ENCODE peak calls at places on chromosomes 11 and 22, in six cellular contexts. O is heart right ventricle, A is spleen, F is K562, J is IMR-90, W is RWPE1. L is an unnamed sample.

GRCh38 chr11:90512846-90513245 is 290.0 kb upstream of the CHORDC1 start:
- DNase-seq in W (no peak), F (no peak), O (no peak), J (no peak), A (no peak), L (no peak)

GRCh38 chr11:118287006-118287405 is 17.5 kb upstream of the CD3E start:
- DNase-seq in A (no peak), J (no peak), W (no peak), O (no peak), F (no peak), L (peak)

GRCh38 chr11:57071829-57072228 is 83.1 kb downstream of the OR5AK2 start:
- DNase-seq in J (peak), W (no peak), O (no peak), F (no peak), A (no peak), L (peak)

GRCh38 chr11:12888525-12889158 is 120.5 kb upstream of the RASSF10 start:
- DNase-seq in A (peak), J (peak), W (peak), O (peak), F (peak), L (peak)

GRCh38 chr11:130400793-130401483 is 27.5 kb downstream of the ADAMTS8 start:
- DNase-seq in A (no peak), J (peak), W (no peak), O (no peak), F (no peak), L (no peak)

GRCh38 chr11:106421673-106422292 is 344.3 kb downstream of the AASDHPPT start:
- DNase-seq in J (no peak), O (no peak), A (no peak), F (no peak), W (no peak), L (no peak)

GRCh38 chr11:130087294-130087926 is 17.7 kb downstream of the APLP2 start:
- DNase-seq in J (no peak), A (no peak), F (no peak), W (no peak), O (no peak), L (peak)

GRCh38 chr22:32075997-32076725 is 33.1 kb downstream of the SLC5A1 start:
- DNase-seq in F (no peak), O (no peak), W (no peak), A (no peak), J (no peak), L (no peak)

GRCh38 chr11:34126959-34127848 is 21.8 kb downstream of the NAT10 start:
- DNase-seq in A (no peak), F (no peak), J (peak), O (no peak), W (no peak), L (no peak)

GRCh38 chr22:44701824-44702478 is at the start of gene PRR5:
- DNase-seq in W (peak), A (peak), O (peak), J (peak), F (peak), L (peak)

GRCh38 chr22:44704159-44705021 is 2.4 kb downstream of the PRR5 start:
- DNase-seq in A (peak), W (no peak), O (no peak), J (no peak), F (no peak), L (no peak)

GRCh38 chr22:44703269-44703870 is 1.4 kb downstream of the PRR5 start:
- DNase-seq in O (no peak), F (no peak), W (no peak), J (no peak), A (no peak), L (no peak)

GRCh38 chr22:44701187-44701586 is 817 bp upstream of the PRR5 start:
- DNase-seq in O (no peak), F (no peak), W (no peak), A (no peak), J (no peak), L (no peak)

GRCh38 chr22:44702479-44703219 is 645 bp downstream of the PRR5 start:
- DNase-seq in W (no peak), J (peak), O (no peak), F (no peak), A (peak), L (peak)
- TF ChIP-seq CTCF in W (no peak), J (peak), O (no peak), F (no peak), A (no peak), L (peak)

DNA sequence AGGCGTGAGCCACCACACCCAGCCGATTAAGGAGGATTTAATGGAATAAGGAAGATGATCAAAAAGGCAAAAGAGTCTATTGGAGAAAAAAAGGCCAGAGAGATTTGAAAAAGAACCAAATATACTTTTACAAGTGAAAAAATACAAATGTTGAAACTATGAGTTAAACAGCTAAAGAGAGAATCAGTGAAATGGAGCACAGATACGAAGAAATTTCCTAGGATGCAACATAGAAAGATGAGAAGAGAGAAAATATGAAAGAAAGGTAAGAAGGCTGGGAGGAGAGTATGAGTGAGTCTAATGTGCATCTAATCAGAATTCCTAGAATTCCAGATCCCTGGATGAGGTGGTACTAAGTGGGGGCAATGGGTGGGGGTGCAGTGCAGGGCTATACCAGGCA is 19.4 kb upstream of the CELSR1 start:
- DNase-seq in A (no peak), J (no peak), O (no peak), F (no peak), W (no peak), L (no peak)
- H3K27ac ChIP-seq in A (no peak), J (no peak), O (peak), F (no peak), W (peak), L (no peak)

GRCh38 chr11:60739114-60739513 is 14.6 kb downstream of the MS4A18 start:
- DNase-seq in J (no peak), W (no peak), O (no peak), A (no peak), F (no peak), L (no peak)
- TF ChIP-seq CTCF in J (no peak), W (no peak), O (no peak), A (no peak), F (peak), L (no peak)

DNA sequence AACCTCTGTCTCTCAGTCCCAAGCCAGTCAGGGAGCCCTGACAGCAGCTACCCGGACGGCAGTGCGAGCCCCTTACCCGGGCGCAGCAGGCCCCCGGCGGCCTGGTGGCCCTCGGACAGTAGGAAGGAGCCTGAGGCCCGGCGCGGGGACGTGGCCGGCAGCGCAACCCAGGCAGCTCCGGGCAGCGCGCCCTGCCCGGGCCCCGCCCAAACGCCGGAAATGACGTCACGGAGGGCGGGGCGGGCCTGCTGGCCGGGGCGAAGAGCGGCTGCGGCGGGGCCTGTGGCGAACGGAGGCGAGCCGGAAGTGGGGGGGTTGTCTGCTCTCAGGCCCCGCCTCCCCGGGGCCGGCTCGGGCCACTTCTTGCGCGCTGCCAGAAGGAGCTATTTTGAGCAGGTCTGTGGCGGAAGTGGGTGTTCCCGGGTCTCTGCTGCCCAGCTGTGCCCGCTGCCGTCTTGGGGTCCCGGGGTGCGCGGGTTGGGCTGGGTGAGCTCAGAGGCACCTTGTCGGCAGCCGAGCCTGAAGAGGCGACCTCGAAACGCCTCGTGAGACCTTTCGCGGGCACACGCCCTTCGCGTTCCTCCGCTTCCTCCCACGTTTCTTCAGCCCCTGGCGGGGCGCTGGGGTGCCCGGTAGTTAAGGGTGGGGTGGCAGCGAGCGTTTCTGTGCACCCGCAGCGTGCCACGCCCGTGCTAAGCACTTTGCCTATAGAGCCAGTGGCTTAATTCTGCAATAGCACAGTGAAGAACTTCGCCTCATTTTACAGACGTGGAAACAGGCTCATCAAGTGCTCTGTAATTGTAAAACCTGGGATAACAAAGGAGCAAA is at the start of gene C11orf24:
- DNase-seq in W (peak), A (peak), O (peak), J (peak), F (peak), L (peak)
- H3K27ac ChIP-seq in W (peak), A (peak), O (peak), J (peak), F (peak), L (peak)

GRCh38 chr22:50236731-50237409 is 8.0 kb downstream of the TUBGCP6 start:
- DNase-seq in J (peak), O (no peak), W (no peak), F (no peak), A (no peak), L (no peak)
- TF ChIP-seq CTCF in J (peak), O (peak), W (peak), F (peak), A (peak), L (peak)

L was measured in cardiac muscle cell.